ENCODE peak calls at places on chromosomes 13 and 19, in four cellular contexts. D is DND-41, N is RWPE2, B is pancreas. W is an unnamed sample.

GRCh38 chr19:15123900-15124299 is 16.7 kb downstream of the SYDE1 start:
- DNase-seq in D (no peak), N (peak; percentile 28), B (no peak), W (no peak)

GRCh38 chr13:97229699-97230098 is 7.6 kb downstream of the MBNL2 start:
- DNase-seq in D (no peak), N (no peak), B (no peak), W (no peak)

GRCh38 chr19:48400018-48400742 is 6.7 kb downstream of the GRIN2D start:
- DNase-seq in D (no peak), N (no peak), B (no peak), W (peak; percentile 33)

GRCh38 chr19:34345934-34346333 is 19.1 kb upstream of the GPI start:
- DNase-seq in D (peak; percentile 69), N (no peak), B (peak; percentile 87), W (peak; percentile 56)

GRCh38 chr19:47509973-47510372 is 4.9 kb downstream of the NAPA start:
- DNase-seq in D (no peak), N (no peak), B (no peak), W (no peak)

GRCh38 chr19:29779921-29780320 is 31.9 kb upstream of the CCNE1 start:
- DNase-seq in D (no peak), N (no peak), B (no peak), W (no peak)

GRCh38 chr13:92265408-92265807 is 867.0 kb downstream of the GPC5 start:
- DNase-seq in D (no peak), N (no peak), B (no peak), W (no peak)

GRCh38 chr13:109778102-109778542 is 8.3 kb downstream of the IRS2 start:
- DNase-seq in D (no peak), N (no peak), B (no peak), W (no peak)

GRCh38 chr19:38656171-38656981 is 8.9 kb downstream of the ACTN4 start:
- DNase-seq in D (peak; percentile 66), N (no peak), B (no peak), W (peak; percentile 83)

GRCh38 chr19:42216653-42217521 is 590 bp downstream of the DEDD2 start:
- DNase-seq in D (peak; percentile 43), N (no peak), B (peak; percentile 81), W (no peak)

GRCh38 chr19:18469245-18470107 is 31.5 kb upstream of the ISYNA1 start:
- DNase-seq in D (peak; percentile 56), N (no peak), B (peak; percentile 87), W (peak; percentile 56)

GRCh38 chr13:101307181-101307701 is 109.1 kb downstream of the NALCN start:
- DNase-seq in D (peak; percentile 52), N (no peak), B (no peak), W (no peak)

GRCh38 chr13:99984134-99984462 is 2.5 kb downstream of the ZIC2 start:
- DNase-seq in D (no peak), N (no peak), B (no peak), W (no peak)
- H3K27me3 ChIP-seq in D (peaks cover under 1% of the 10 kb centered on the region), N (peaks cover 86% of the 10 kb centered on the region), B (peaks cover 25% of the 10 kb centered on the region), W (peaks cover 71% of the 10 kb centered on the region)

DNA sequence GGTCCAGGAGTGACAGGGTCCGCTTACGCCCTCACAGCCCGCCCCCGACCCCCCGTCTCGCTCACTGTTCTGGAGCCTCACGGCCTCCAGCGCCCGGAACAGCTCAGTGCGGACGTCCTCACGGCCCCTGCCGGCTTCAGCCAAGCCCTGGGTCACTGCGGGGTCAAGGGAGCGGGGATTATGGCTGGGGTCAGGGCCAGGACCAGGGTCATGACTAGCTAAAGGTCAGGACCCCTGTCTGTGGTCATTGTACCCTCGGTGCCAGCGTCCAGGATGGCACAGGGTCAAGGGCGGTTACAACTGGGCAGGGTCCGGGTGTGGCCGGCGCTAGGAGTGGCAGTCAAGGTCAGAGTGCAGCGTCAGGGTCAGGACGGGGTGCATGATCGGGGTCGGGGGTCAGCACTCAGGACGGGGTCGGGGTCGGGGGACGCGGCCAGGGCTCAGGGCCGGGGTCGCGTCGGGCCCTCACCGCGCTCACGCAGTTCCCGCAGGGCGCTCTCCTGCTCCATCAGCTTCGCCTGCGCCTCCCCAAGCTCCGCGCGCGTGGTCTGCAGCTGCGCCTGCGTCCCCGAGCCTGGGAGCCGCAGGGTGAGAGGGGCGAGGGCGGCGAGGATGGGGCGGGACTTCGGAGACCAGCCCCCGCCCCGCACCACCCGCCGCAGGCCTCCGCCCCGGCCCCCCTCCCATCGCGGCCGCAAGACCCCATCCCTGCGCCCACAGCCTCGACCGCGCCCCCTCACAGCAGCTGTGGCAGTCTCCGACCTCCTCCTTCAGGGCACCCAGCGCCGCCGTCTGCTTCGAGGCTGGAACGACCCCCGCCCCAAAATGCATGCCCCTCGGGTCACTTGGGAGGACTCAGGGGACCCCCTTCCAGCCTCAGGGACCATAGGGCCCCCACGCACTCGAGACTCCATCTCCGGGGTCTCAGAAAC is 1.4 kb downstream of the CLEC4G start:
- DNase-seq in D (no peak), N (no peak), B (no peak), W (no peak)
- H3K27me3 ChIP-seq in D (no peaks in the 10 kb centered on the region), N (peaks cover 41% of the 10 kb centered on the region), B (no peaks in the 10 kb centered on the region), W (peaks cover 21% of the 10 kb centered on the region)

GRCh38 chr13:114149774-114150740 is 17.6 kb upstream of the RASA3 start:
- DNase-seq in D (no peak), N (peak; percentile 24), B (peak; percentile 46), W (no peak)
- H3K27me3 ChIP-seq in D (no peaks in the 10 kb centered on the region), N (no peaks in the 10 kb centered on the region), B (no peaks in the 10 kb centered on the region), W (no peaks in the 10 kb centered on the region)

GRCh38 chr13:50123002-50123401 is 107.8 kb downstream of the KCNRG start:
- DNase-seq in D (no peak), N (no peak), B (no peak), W (no peak)
- H3K27me3 ChIP-seq in D (no peaks in the 10 kb centered on the region), N (no peaks in the 10 kb centered on the region), B (no peaks in the 10 kb centered on the region), W (no peaks in the 10 kb centered on the region)

GRCh38 chr19:12837225-12837624 is 1.1 kb upstream of the MAST1 start:
- DNase-seq in D (no peak), N (no peak), B (no peak), W (no peak)
- H3K27me3 ChIP-seq in D (no peaks in the 10 kb centered on the region), N (peaks cover 73% of the 10 kb centered on the region), B (no peaks in the 10 kb centered on the region), W (peaks cover 77% of the 10 kb centered on the region)

GRCh38 chr19:1673645-1674292 is 21.4 kb upstream of the TCF3 start:
- DNase-seq in D (no peak), N (no peak), B (peak; percentile 78), W (no peak)

GRCh38 chr19:1671716-1672037 is 19.3 kb upstream of the TCF3 start:
- DNase-seq in D (no peak), N (no peak), B (no peak), W (no peak)

GRCh38 chr19:1674293-1674679 is 21.9 kb upstream of the TCF3 start:
- DNase-seq in D (no peak), N (peak; percentile 68), B (peak; percentile 61), W (no peak)

GRCh38 chr19:1672038-1672768 is 19.8 kb upstream of the TCF3 start:
- DNase-seq in D (peak; percentile 52), N (peak; percentile 47), B (peak; percentile 82), W (peak; percentile 57)

DNA sequence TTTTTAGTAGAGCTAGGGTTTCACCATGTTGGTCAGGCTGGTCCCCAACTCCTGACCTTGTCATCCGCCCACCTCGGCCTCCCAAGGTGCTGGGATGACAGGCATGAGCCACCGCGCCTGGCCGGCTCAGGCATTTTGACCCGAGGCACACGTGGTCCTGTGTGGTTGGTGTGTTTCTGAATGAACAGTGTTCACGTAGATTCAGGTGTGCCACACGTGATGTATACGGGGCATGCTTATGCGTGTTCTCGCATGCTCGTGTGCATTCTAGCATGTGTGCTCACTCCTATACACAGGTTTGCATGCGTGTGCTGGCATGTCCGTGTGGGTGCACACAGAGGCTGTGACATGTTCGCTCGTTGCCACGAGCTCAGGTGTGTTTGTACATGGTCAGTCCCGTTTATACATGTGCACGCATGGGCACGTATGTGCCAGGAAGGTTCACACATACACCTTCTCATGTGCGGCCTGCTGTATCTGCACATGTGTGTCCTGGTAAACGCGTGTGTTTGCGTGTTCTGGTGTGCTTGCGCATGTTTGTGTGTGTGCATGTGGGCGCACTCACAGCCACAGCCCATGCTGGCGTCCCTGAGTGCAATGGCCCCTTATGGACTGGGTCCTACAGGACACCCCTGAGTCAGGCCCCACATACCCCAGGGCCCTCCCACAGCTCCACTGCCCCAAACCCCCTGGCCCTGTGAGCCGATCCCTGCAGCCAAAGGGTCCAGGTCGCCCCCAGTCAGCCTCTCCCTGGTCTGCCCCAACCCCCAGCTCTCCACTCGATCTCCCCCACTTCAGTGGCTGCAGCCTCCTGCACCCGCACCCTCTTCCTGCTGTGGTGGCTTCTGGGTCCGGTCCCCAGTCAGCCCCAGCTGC is 20.6 kb upstream of the TCF3 start:
- DNase-seq in D (no peak), N (no peak), B (peak; percentile 53), W (no peak)
- H3K27me3 ChIP-seq in D (peaks cover 21% of the 10 kb centered on the region), N (peaks cover 51% of the 10 kb centered on the region), B (no peaks in the 10 kb centered on the region), W (peaks cover 15% of the 10 kb centered on the region)

GRCh38 chr19:49420227-49420626 is 3.0 kb downstream of the PTH2 start:
- DNase-seq in D (no peak), N (no peak), B (no peak), W (no peak)
- H3K27me3 ChIP-seq in D (peaks cover 10% of the 10 kb centered on the region), N (peaks cover 72% of the 10 kb centered on the region), B (peaks cover 3% of the 10 kb centered on the region), W (peaks cover 42% of the 10 kb centered on the region)

GRCh38 chr13:80499536-80500280 is 158.8 kb upstream of the SPRY2 start:
- DNase-seq in D (no peak), N (no peak), B (no peak), W (no peak)
- H3K27me3 ChIP-seq in D (no peaks in the 10 kb centered on the region), N (no peaks in the 10 kb centered on the region), B (no peaks in the 10 kb centered on the region), W (no peaks in the 10 kb centered on the region)

W was measured in CD4-positive, alpha-beta memory T cell.